ENCODE peak calls at places on chromosomes 13 and 19, in nine cellular contexts. K is substantia nigra; R is psoas muscle; C is Jurkat, Clone E6-1; W is NCI-H146; D is CD8-positive, alpha-beta memory T cell; Y is activated naive CD4-positive, alpha-beta T cell; L is naive thymus-derived CD8-positive, alpha-beta T cell; B is brain microvascular endothelial cell. U is an unnamed sample.

GRCh38 chr19:56538761-56539263 is at the start of gene ZFP28:
- DNase-seq in C (no peak), D (no peak), B (no peak), W (peak; percentile 93), K (no peak), Y (peak; percentile 9), R (peak; percentile 85), L (no peak), U (peak; percentile 87)

GRCh38 chr13:92126399-92126798 is 728.0 kb downstream of the GPC5 start:
- DNase-seq in B (no peak), Y (no peak), K (no peak), C (no peak), R (no peak), L (no peak), D (no peak), W (no peak), U (no peak)

GRCh38 chr19:28687296-28687695 is 525.7 kb downstream of the UQCRFS1 start:
- DNase-seq in B (no peak), R (no peak), Y (no peak), L (no peak), K (no peak), W (no peak), D (no peak), C (no peak), U (no peak)

GRCh38 chr19:30854661-30855060 is 482.5 kb downstream of the ZNF536 start:
- DNase-seq in W (no peak), C (no peak), K (no peak), R (no peak), D (no peak), L (no peak), B (no peak), Y (no peak), U (no peak)

GRCh38 chr19:38543807-38544568 is 73.8 kb downstream of the MAP4K1 start:
- DNase-seq in R (peak; percentile 85), C (no peak), Y (no peak), D (no peak), L (no peak), B (peak; percentile 97), K (no peak), W (peak; percentile 54), U (peak; percentile 40)

GRCh38 chr19:7857727-7858701 is 16.2 kb downstream of the PRR36 start:
- DNase-seq in W (no peak), Y (no peak), L (no peak), R (no peak), B (no peak), K (no peak), C (no peak), D (no peak), U (no peak)

GRCh38 chr19:19341026-19341425 is 20.4 kb downstream of the MAU2 start:
- DNase-seq in W (no peak), R (no peak), B (no peak), K (no peak), D (no peak), Y (no peak), L (no peak), C (no peak), U (no peak)

GRCh38 chr19:49677901-49678674 is 1.0 kb downstream of the PRMT1 start:
- DNase-seq in K (no peak), D (peak; percentile 81), B (peak; percentile 54), C (peak; percentile 65), L (peak; percentile 73), W (peak; percentile 80), Y (peak; percentile 78), R (peak; percentile 71), U (peak; percentile 33)

GRCh38 chr19:35142531-35143230 is 374 bp upstream of the FXYD7 start:
- DNase-seq in L (peak; percentile 70), K (no peak), W (peak; percentile 16), Y (peak; percentile 77), D (peak; percentile 73), C (no peak), B (no peak), R (no peak), U (peak; percentile 35)

GRCh38 chr19:58007285-58007684 is 4.7 kb upstream of the ZNF606 start:
- DNase-seq in R (no peak), C (no peak), Y (no peak), W (no peak), B (no peak), K (no peak), L (no peak), D (no peak), U (no peak)

GRCh38 chr19:7883796-7884570 is 4.3 kb upstream of the LRRC8E start:
- DNase-seq in C (no peak), K (no peak), B (no peak), W (no peak), L (no peak), D (no peak), R (no peak), Y (no peak), U (no peak)

GRCh38 chr19:40284501-40285352 is at the start of gene AKT2:
- DNase-seq in L (peak; percentile 91), D (peak; percentile 90), K (no peak), C (peak; percentile 49), R (peak; percentile 76), Y (peak; percentile 59), B (peak; percentile 3), W (peak; percentile 89), U (peak; percentile 72)

GRCh38 chr19:55113570-55114039 is 3.8 kb downstream of the PPP1R12C start:
- DNase-seq in K (no peak), Y (no peak), L (no peak), D (no peak), W (no peak), R (peak; percentile 81), B (peak; percentile 88), C (no peak), U (no peak)

GRCh38 chr13:102769679-102770078 is 3.9 kb downstream of the TEX30 start:
- DNase-seq in B (no peak), K (no peak), D (no peak), W (no peak), R (no peak), Y (no peak), C (no peak), L (no peak), U (no peak)

GRCh38 chr13:75432045-75432444 is 49.9 kb downstream of the TBC1D4 start:
- DNase-seq in Y (no peak), R (no peak), K (no peak), B (no peak), L (no peak), W (no peak), D (no peak), C (no peak), U (no peak)